ENCODE peak calls at places on chromosomes 12 and 14, in four cellular contexts. X is HCT116, H is breast epithelium, M is HepG2. L is an unnamed sample.
A peak's percentile ranks its signal among the peaks of the same experiment; 100 is the strongest.

GRCh38 chr12:62006076-62006732 is 254.0 kb upstream of the USP15 start:
- DNase-seq in M (peak; percentile 34), X (peak; percentile 45), H (no peak), L (no peak)

GRCh38 chr14:24110060-24110459 is 4.5 kb upstream of the DCAF11 start:
- DNase-seq in X (no peak), H (no peak), M (peak; percentile 68), L (no peak)

GRCh38 chr12:34395056-34396005 is 373.0 kb downstream of the ALG10 start:
- DNase-seq in X (no peak), M (no peak), H (peak; percentile 14), L (no peak)

GRCh38 chr12:115918763-115919162 is 358.7 kb downstream of the MED13L start:
- DNase-seq in X (no peak), M (peak; percentile 25), H (no peak), L (no peak)

GRCh38 chr12:12684375-12685106 is 11.4 kb downstream of the GPR19 start:
- DNase-seq in M (peak; percentile 13), X (no peak), H (no peak), L (no peak)

GRCh38 chr12:127393896-127394295 is 873.1 kb upstream of the TMEM132C start:
- DNase-seq in X (no peak), M (no peak), H (no peak), L (no peak)

GRCh38 chr14:105500036-105500725 is 9.1 kb downstream of the TEDC1 start:
- DNase-seq in M (no peak), H (no peak), X (no peak), L (no peak)

GRCh38 chr12:118312578-118312977 is 60.1 kb downstream of the TAOK3 start:
- DNase-seq in X (no peak), M (no peak), H (no peak), L (no peak)

GRCh38 chr12:9348906-9349518 is 140.8 kb upstream of the PZP start:
- DNase-seq in M (no peak), X (no peak), H (no peak), L (no peak)

GRCh38 chr12:49698619-49699545 is 8.3 kb downstream of the FMNL3 start:
- DNase-seq in M (no peak), X (no peak), H (no peak), L (no peak)

GRCh38 chr12:42652048-42652447 is 62.5 kb upstream of the PRICKLE1 start:
- DNase-seq in X (no peak), H (no peak), M (no peak), L (no peak)

GRCh38 chr12:107884769-107885694 is 110.5 kb downstream of the ASCL4 start:
- DNase-seq in H (no peak), M (peak; percentile 58), X (peak; percentile 41), L (peak; percentile 38)

GRCh38 chr12:22282283-22282682 is 52.2 kb downstream of the ST8SIA1 start:
- DNase-seq in M (no peak), H (no peak), X (no peak), L (no peak)

GRCh38 chr12:98699568-98699967 is 54.5 kb downstream of the APAF1 start:
- DNase-seq in H (no peak), M (no peak), X (no peak), L (no peak)

GRCh38 chr12:125861299-125862281 is 796.4 kb downstream of the AACS start:
- DNase-seq in X (no peak), M (no peak), H (no peak), L (peak; percentile 5)

GRCh38 chr12:96466939-96467751 is 22.2 kb upstream of the CFAP54 start:
- DNase-seq in X (no peak), H (no peak), M (no peak), L (no peak)

GRCh38 chr12:5807538-5808219 is 137.4 kb downstream of the ANO2 start:
- DNase-seq in X (no peak), H (no peak), M (no peak), L (no peak)

GRCh38 chr14:100019156-100019882 is 45.9 kb upstream of the EVL start:
- DNase-seq in M (peak; percentile 84), X (no peak), H (no peak), L (no peak)

GRCh38 chr14:23076785-23077408 is 18.0 kb downstream of the ACIN1 start:
- DNase-seq in X (no peak), H (no peak), M (peak; percentile 68), L (no peak)

GRCh38 chr14:103073876-103074698 is 9.9 kb upstream of the LBHD2 start:
- DNase-seq in M (no peak), H (no peak), X (no peak), L (no peak)

GRCh38 chr14:92759300-92759678 is 10.9 kb upstream of the LGMN start:
- DNase-seq in M (no peak), H (no peak), X (no peak), L (no peak)

GRCh38 chr12:57340104-57340503 is 89.1 kb upstream of the STAC3 start:
- DNase-seq in X (no peak), M (no peak), H (no peak), L (peak; percentile 33)

GRCh38 chr12:45565590-45565989 is 163.9 kb upstream of the ARID2 start:
- DNase-seq in H (no peak), M (no peak), X (no peak), L (no peak)

GRCh38 chr14:44404021-44404420 is 103.1 kb downstream of the FSCB start:
- DNase-seq in H (no peak), M (no peak), X (no peak), L (no peak)

GRCh38 chr12:122998316-122998715 is 17.8 kb downstream of the ARL6IP4 start:
- DNase-seq in M (no peak), H (no peak), X (no peak), L (no peak)

GRCh38 chr14:104426771-104427125 is 152.8 kb upstream of the C14orf180 start:
- DNase-seq in X (no peak), M (no peak), H (no peak), L (no peak)

GRCh38 chr12:3313066-3313465 is 177.9 kb upstream of the PRMT8 start:
- DNase-seq in H (no peak), X (no peak), M (no peak), L (no peak)

GRCh38 chr14:69574266-69574953 is at the start of gene CCDC177:
- DNase-seq in M (peak; percentile 28), H (peak; percentile 74), X (peak; percentile 21), L (peak; percentile 43)
- TF ChIP-seq CTCF in M (peak; percentile 85), H (peak; percentile 78), X (peak; percentile 85), L (peak; percentile 69)

DNA sequence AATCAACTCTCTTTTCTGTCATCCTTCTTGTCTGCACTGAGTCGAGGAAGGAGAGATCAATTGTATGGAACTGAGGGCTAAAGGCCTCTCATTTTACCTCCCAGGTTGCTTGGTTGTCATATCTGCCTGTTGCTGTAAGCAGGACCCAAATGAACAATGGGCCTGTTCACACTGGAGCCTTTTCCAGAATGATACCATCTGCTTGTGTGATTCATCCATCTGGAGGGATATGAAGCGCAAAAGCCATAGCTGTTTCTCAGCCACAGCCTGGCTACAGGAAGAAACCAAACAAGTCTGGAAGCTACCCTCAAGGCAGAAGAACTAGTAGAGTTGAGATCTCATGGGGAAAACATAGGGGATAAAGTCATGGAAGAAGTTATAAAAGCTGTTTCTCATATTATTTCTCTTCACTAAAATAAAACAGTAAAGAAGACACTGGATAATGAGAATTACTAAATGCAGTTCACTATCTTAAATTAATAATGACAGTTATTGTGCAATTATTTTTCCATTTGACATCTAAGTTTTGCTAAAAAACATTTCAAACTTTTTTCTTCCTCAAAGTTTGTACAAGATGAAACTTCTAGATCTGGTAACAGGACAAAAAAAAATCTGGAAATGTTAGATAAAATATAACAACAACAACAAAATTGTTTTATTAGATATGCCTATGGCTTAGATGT is 106.3 kb downstream of the SPTSSA start:
- DNase-seq in X (no peak), H (no peak), M (peak; percentile 45), L (no peak)
- TF ChIP-seq POLR2AphosphoS5 in X (no peak), H (peak; percentile 34), M (no peak), L (no peak)

GRCh38 chr12:120783197-120783596 is 57.6 kb downstream of the ACADS start:
- DNase-seq in M (peak; percentile 29), X (peak; percentile 33), H (no peak), L (no peak)
- TF ChIP-seq POLR2A in M (no peak), X (no peak), H (no peak), L (no peak)

GRCh38 chr14:26261368-26262122 is 336.3 kb downstream of the NOVA1 start:
- DNase-seq in H (no peak), X (no peak), M (no peak), L (no peak)
- TF ChIP-seq CTCF in H (no peak), X (no peak), M (no peak), L (no peak)

GRCh38 chr12:121467638-121468403 is 67.9 kb downstream of the RNF34 start:
- DNase-seq in M (no peak), H (no peak), X (no peak), L (peak; percentile 17)
- TF ChIP-seq POLR2AphosphoS5 in M (no peak), H (no peak), X (no peak), L (no peak)

DNA sequence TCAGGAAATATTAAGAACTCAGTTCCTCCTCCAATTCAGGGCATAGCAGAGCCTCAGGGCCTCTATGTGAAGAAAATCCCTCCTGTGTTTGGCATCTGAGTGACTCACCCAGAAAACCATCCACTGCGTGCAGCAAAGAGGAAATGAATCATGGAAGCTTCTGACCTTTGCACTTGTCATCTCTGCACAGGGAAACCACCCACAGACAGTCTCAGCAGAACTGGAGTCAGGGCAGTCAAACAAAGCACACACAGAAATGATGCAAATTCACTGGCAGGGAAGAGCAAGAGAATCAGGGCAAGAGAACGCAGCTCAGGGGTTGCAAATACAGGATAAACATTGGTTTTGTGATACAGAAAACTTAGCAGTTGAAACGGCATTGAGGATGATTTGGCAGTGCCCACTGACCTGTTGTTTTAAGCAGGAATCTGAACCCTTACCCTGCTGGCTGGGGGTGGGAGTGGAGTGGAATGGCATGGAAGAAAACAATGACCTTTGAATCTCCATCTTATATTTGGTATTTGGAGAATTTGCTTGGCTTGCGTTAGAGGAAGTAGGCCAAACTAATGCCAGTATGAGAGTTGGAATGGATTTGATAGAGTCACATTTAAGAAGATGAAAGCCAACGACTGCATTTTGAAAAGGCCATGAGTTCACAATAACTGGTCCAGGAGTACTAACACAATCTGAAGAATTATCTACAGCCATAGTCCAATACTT is 53.5 kb downstream of the PHLDA1 start:
- DNase-seq in H (no peak), M (peak; percentile 100), X (peak; percentile 94), L (peak; percentile 36)
- TF ChIP-seq POLR2A in H (no peak), M (peak; percentile 41), X (no peak), L (no peak)

GRCh38 chr12:902581-902980 is 46.9 kb downstream of the RAD52 start:
- DNase-seq in H (no peak), X (no peak), M (no peak), L (no peak)
- TF ChIP-seq CTCF in H (no peak), X (no peak), M (no peak), L (no peak)

GRCh38 chr12:102415515-102415914 is 64.8 kb downstream of the IGF1 start:
- DNase-seq in H (no peak), M (no peak), X (no peak), L (no peak)

GRCh38 chr12:102413396-102413795 is 67.0 kb downstream of the IGF1 start:
- DNase-seq in M (no peak), H (no peak), X (no peak), L (no peak)

GRCh38 chr12:102421801-102422583 is 58.4 kb downstream of the IGF1 start:
- DNase-seq in X (no peak), M (no peak), H (no peak), L (no peak)

GRCh38 chr12:102419094-102419764 is 61.1 kb downstream of the IGF1 start:
- DNase-seq in M (no peak), X (no peak), H (no peak), L (no peak)

GRCh38 chr12:102417055-102417454 is 63.3 kb downstream of the IGF1 start:
- DNase-seq in H (no peak), X (no peak), M (peak; percentile 68), L (no peak)
- TF ChIP-seq POLR2AphosphoS5 in H (no peak), X (no peak), M (no peak), L (no peak)

L was measured in prostate gland.